ENCODE peak calls at places on chromosomes 11 and 22, in eight cellular contexts. B, O, X, S, C, M, Z and L are unnamed samples.

GRCh38 chr11:105911454-105911853 is 110.6 kb downstream of the MSANTD4 start:
- DNase-seq in M (no peak), X (no peak), C (no peak), S (no peak), B (no peak), O (no peak), Z (no peak), L (no peak)

GRCh38 chr22:27842236-27842993 is 40.9 kb upstream of the MN1 start:
- DNase-seq in Z (no peak), O (peak), B (no peak), S (no peak), X (no peak), M (peak), C (no peak), L (no peak)

GRCh38 chr22:47622541-47622940 is 860.1 kb downstream of the TBC1D22A start:
- DNase-seq in X (peak), C (no peak), O (no peak), S (no peak), B (no peak), Z (no peak), M (no peak), L (peak)

GRCh38 chr11:68843052-68843561 is 1.4 kb upstream of the CPT1A start:
- DNase-seq in B (no peak), X (peak), S (no peak), C (peak), O (no peak), M (peak), Z (no peak), L (no peak)

GRCh38 chr11:5203366-5203765 is 2.9 kb upstream of the OR51V1 start:
- DNase-seq in X (no peak), Z (no peak), B (no peak), O (no peak), M (no peak), S (no peak), C (no peak), L (no peak)

GRCh38 chr11:10377182-10377581 is 72.3 kb downstream of the ADM start:
- DNase-seq in O (no peak), B (no peak), M (no peak), S (no peak), X (no peak), Z (no peak), C (no peak), L (no peak)

GRCh38 chr11:8259316-8259995 is 4.2 kb downstream of the LMO1 start:
- DNase-seq in S (no peak), M (peak), X (peak), Z (no peak), C (no peak), B (no peak), O (no peak), L (no peak)

GRCh38 chr11:125303186-125303585 is 138.6 kb downstream of the PKNOX2 start:
- DNase-seq in C (no peak), X (no peak), S (no peak), M (no peak), Z (no peak), O (no peak), B (no peak), L (no peak)

GRCh38 chr22:50304528-50305392 is 2.7 kb downstream of the PLXNB2 start:
- DNase-seq in M (no peak), Z (no peak), X (peak), C (peak), O (no peak), B (no peak), S (no peak), L (no peak)

GRCh38 chr11:94785509-94785908 is 17.4 kb downstream of the AMOTL1 start:
- DNase-seq in Z (no peak), C (no peak), M (no peak), B (no peak), X (no peak), S (no peak), O (peak), L (no peak)

GRCh38 chr11:76166314-76166713 is 40.0 kb downstream of the WNT11 start:
- DNase-seq in X (no peak), C (no peak), O (no peak), S (no peak), Z (no peak), B (no peak), M (no peak), L (no peak)

GRCh38 chr11:87281496-87281895 is 243.8 kb downstream of the TMEM135 start:
- DNase-seq in S (peak), O (no peak), X (no peak), M (no peak), C (no peak), Z (no peak), B (no peak), L (no peak)

GRCh38 chr11:81207421-81208054 is 1526.1 kb downstream of the FAM181B start:
- DNase-seq in X (no peak), C (no peak), S (no peak), Z (no peak), O (no peak), B (no peak), M (no peak), L (no peak)

GRCh38 chr11:20259506-20259905 is 99.2 kb upstream of the DBX1 start:
- DNase-seq in S (no peak), B (no peak), M (no peak), X (no peak), C (no peak), Z (no peak), O (no peak), L (no peak)

GRCh38 chr22:21947040-21948014 is 5.3 kb downstream of the PPM1F start:
- DNase-seq in Z (no peak), B (no peak), O (peak), M (no peak), C (no peak), X (no peak), S (no peak), L (no peak)

GRCh38 chr11:64620286-64620962 is 29.4 kb downstream of the SLC22A12 start:
- DNase-seq in Z (no peak), B (no peak), C (peak), O (peak), X (no peak), S (no peak), M (peak), L (no peak)

GRCh38 chr11:1224491-1225385 is 1.9 kb downstream of the MUC5B start:
- DNase-seq in M (no peak), B (no peak), S (no peak), O (peak), C (peak), X (no peak), Z (no peak), L (no peak)

GRCh38 chr11:132895340-132895739 is 637.0 kb downstream of the OPCML start:
- DNase-seq in S (no peak), O (no peak), C (no peak), B (no peak), M (no peak), Z (no peak), X (no peak), L (no peak)

DNA sequence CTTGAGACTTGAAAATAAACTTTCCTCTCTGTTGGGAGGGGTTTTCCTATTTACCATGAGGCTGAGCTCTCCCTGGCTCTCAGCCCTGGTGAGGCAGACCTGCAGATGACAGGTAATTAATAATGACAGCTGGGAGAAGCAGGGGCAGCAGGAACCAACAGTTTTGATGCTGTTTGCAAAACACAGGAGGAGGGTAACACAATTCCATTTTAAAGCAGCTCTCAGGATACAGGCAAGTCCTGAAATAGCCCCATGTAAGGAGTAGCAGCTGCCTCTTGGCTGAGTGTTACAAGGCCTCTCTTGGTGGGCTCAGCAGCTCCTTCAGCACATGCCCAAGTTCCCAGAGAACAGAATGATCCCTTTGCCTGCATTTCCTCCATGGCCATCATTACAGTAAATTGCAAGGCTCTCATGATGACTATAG is 13.3 kb downstream of the PARVA start:
- DNase-seq in C (no peak), O (no peak), X (no peak), B (no peak), Z (no peak), M (no peak), S (no peak), L (peak)
- TF ChIP-seq EP300 in C (peak), O (no peak), X (peak), B (no peak), Z (no peak), M (no peak), S (no peak), L (peak)

DNA sequence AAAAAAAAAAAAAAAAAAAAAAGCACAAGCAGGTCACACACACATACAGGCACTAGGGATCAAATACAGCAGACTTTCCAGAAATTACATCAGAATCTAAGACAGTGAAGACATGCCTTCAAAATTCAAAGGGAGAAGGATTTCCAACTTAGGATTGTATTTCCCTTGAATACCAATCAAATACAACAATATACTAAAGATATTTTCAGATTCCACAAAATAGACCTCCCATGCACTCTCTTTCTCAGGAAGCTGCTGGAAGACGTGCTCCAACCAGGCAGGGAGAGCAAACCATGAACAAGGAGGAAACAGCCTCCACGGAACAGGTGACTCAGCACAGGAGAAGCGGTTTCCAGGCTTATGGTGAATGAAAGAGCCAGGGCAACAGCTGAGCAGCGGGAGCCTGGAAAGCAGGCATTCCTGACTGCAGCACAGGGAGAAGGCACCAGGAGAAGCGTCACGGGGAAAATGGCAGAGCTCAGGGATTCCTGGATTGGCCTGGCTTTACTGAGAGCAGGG is 32.0 kb downstream of the TMEM184B start:
- DNase-seq in O (no peak), C (peak), S (no peak), X (peak), M (peak), B (peak), Z (peak), L (no peak)
- H3K27ac ChIP-seq in O (peak), C (peak), S (peak), X (peak), M (no peak), B (peak), Z (peak), L (peak)

DNA sequence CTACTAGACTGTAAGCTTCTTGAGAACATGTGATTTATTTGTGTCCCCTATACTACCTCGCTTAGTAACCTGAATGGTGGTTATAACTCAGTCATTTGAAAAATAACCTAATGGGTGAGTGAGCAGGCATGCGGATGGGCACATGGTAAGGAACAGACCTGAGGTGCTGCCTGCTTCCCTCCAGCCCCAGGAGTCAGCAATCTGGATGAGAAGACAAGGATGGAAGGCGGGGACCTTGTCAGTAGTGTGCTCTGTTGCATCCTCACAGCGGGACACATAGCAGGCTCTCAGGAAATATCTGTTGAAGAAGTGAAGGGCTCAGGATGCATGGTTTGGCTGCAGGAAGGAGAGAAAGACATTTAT is 108.6 kb downstream of the ZBTB16 start:
- DNase-seq in Z (no peak), O (no peak), X (no peak), B (no peak), M (no peak), S (no peak), C (no peak), L (no peak)
- H3K4me3 ChIP-seq in Z (no peak), O (no peak), X (peak), B (no peak), M (peak), S (no peak), C (no peak), L (peak)

GRCh38 chr11:41102471-41102870 is 357.0 kb downstream of the LRRC4C start:
- DNase-seq in Z (no peak), M (no peak), S (no peak), X (no peak), C (no peak), B (no peak), O (no peak), L (no peak)
- TF ChIP-seq EP300 in Z (no peak), M (no peak), S (no peak), X (no peak), C (no peak), B (no peak), O (no peak), L (no peak)

DNA sequence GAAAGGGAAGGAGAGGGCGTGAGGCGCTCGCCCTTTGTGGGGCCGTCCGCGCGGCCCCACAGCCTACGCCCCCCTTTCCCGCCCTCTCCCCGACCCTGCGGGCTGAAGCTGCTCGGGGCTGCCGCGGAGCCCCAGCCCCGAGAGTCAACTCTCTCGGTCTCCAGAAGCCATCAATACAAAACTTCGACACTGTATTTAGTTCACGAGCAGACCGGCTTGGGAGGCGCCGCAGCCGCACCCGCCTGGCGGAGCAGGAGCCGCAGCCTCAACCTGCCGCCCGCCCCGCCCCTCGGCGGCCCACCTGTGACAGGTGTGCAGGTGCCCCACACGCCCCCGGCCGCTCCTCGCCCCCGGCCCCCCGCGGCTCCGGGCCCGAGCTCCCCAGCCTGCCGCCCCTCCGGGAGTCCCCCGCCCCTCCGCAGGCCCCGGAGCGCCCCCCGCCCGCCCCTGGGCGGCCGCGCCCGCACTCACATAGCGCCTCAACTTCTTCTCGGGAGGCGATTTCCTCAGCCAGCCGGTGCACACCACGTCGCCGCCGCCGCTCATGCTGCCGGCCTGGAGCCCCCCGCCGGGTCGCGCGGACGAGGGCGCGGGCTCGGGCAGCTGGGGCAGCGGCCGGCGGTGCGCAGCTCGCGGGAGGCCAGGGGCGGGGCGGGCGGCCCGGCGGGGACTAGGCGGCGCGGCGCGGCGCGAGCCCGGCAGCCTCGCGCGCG is at the start of gene GAB2:
- DNase-seq in M (peak), Z (no peak), O (no peak), X (peak), S (no peak), B (no peak), C (peak), L (no peak)
- H3K27ac ChIP-seq in M (peak), Z (peak), O (peak), X (peak), S (peak), B (peak), C (peak), L (peak)